ENCODE peak calls at places on chromosome 7, in four cellular contexts. K is mesenchymal stem cell, S is mesendoderm, F is neuronal stem cell. I is an unnamed sample.

GRCh38 chr7:104979167-104979841 is 34.7 kb upstream of the KMT2E start:
- DNase-seq in K (peak), S (peak), F (peak), I (peak)

GRCh38 chr7:105691692-105692564 is 110.6 kb upstream of the EFCAB10 start:
- DNase-seq in K (no peak), S (no peak), F (no peak), I (peak)

GRCh38 chr7:82740246-82740848 is 296.8 kb upstream of the CACNA2D1 start:
- DNase-seq in K (peak), S (peak), F (peak), I (peak)

GRCh38 chr7:33237034-33237433 is 107.7 kb downstream of the BBS9 start:
- DNase-seq in K (no peak), S (no peak), F (no peak), I (no peak)

GRCh38 chr7:5517057-5517456 is 93.4 kb upstream of the TNRC18 start:
- DNase-seq in K (no peak), S (no peak), F (no peak), I (no peak)

GRCh38 chr7:102872460-102872859 is 40.3 kb upstream of the LRRC17 start:
- DNase-seq in K (peak), S (no peak), F (no peak), I (no peak)

GRCh38 chr7:23343806-23344500 is 44.8 kb downstream of the MALSU1 start:
- DNase-seq in K (no peak), S (no peak), F (peak), I (no peak)

GRCh38 chr7:143892527-143893300 is 9.3 kb downstream of the TCAF1 start:
- DNase-seq in K (peak), S (peak), F (no peak), I (no peak)

GRCh38 chr7:25945608-25946007 is 206.4 kb upstream of the NFE2L3 start:
- DNase-seq in K (no peak), S (no peak), F (no peak), I (no peak)

GRCh38 chr7:79495544-79496272 is 42.2 kb upstream of the MAGI2 start:
- DNase-seq in K (peak), S (no peak), F (no peak), I (no peak)

GRCh38 chr7:36605261-36605660 is 119.0 kb downstream of the AOAH start:
- DNase-seq in K (no peak), S (peak), F (no peak), I (no peak)

GRCh38 chr7:100632951-100633717 is 8.2 kb downstream of the TFR2 start:
- DNase-seq in K (peak), S (peak), F (no peak), I (peak)

GRCh38 chr7:123329988-123330643 is 130.3 kb upstream of the SLC13A1 start:
- DNase-seq in K (no peak), S (peak), F (no peak), I (peak)

GRCh38 chr7:13628231-13629001 is 361.1 kb downstream of the ETV1 start:
- DNase-seq in K (peak), S (peak), F (no peak), I (no peak)

GRCh38 chr7:139035588-139036353 is at the start of gene ZC3HAV1L:
- DNase-seq in K (peak), S (peak), F (peak), I (peak)

GRCh38 chr7:68146970-68147369 is 1150.3 kb downstream of the TYW1 start:
- DNase-seq in K (no peak), S (no peak), F (no peak), I (no peak)

GRCh38 chr7:121544726-121545125 is 148.6 kb upstream of the FAM3C start:
- DNase-seq in K (peak), S (no peak), F (no peak), I (no peak)

GRCh38 chr7:37494940-37495339 is 46.3 kb upstream of the ELMO1 start:
- DNase-seq in K (peak), S (peak), F (no peak), I (no peak)

GRCh38 chr7:117755136-117755535 is 118.1 kb downstream of the CTTNBP2 start:
- DNase-seq in K (no peak), S (no peak), F (no peak), I (no peak)

GRCh38 chr7:98836811-98837631 is 32.8 kb downstream of the TMEM130 start:
- DNase-seq in K (no peak), S (peak), F (peak), I (peak)

GRCh38 chr7:80581472-80581871 is 57.0 kb upstream of the CD36 start:
- DNase-seq in K (no peak), S (no peak), F (no peak), I (no peak)

GRCh38 chr7:80826520-80827237 is 92.2 kb downstream of the SEMA3C start:
- DNase-seq in K (no peak), S (no peak), F (no peak), I (no peak)

GRCh38 chr7:100396421-100396982 is 23.2 kb downstream of the PILRA start:
- DNase-seq in K (no peak), S (no peak), F (no peak), I (no peak)

GRCh38 chr7:100894860-100895700 is 608 bp downstream of the ACHE start:
- DNase-seq in K (peak), S (peak), F (peak), I (peak)

GRCh38 chr7:102321351-102322201 is 34.7 kb downstream of the SPDYE6 start:
- DNase-seq in K (peak), S (peak), F (no peak), I (peak)

GRCh38 chr7:108448777-108449576 is 7.3 kb downstream of the NRCAM start:
- DNase-seq in K (no peak), S (no peak), F (peak), I (no peak)

DNA sequence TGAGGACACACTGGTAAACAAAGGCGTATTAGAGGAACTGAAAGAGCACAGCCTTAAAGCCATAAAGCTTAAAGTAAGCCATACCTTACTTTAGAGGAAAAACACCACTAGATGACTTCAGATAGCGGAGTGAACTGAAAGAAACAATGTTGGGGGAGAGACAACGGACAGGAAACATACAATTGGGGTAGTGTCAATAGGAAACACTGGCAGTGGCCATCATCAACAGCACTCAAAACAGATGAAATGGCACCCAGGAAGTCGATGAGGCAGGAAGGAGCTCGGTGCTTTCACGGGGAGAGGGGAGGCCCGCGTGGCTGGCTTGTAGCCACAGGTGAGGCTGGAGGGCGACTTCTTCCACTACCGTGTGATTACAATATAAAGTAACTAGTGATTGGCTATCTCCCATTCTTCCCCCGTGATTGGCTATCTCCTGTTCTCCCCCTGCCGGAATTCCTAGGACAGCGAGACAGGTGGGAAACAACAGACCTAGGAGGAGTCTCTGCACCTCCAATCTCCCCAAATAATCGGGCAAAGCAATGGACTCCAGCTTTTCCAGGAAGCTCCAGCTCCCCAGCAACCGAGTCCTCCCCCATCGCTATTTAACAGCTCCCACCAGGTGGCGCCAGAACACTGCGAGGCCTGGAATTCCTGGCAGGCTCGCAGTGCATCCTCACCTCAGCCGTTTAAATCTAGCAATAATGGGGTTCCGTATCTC is 2.4 kb upstream of the TAS2R38 start:
- DNase-seq in K (peak), S (peak), F (peak), I (peak)
- H3K23ac ChIP-seq in K (no peak), S (no peak), F (no peak), I (no peak)

DNA sequence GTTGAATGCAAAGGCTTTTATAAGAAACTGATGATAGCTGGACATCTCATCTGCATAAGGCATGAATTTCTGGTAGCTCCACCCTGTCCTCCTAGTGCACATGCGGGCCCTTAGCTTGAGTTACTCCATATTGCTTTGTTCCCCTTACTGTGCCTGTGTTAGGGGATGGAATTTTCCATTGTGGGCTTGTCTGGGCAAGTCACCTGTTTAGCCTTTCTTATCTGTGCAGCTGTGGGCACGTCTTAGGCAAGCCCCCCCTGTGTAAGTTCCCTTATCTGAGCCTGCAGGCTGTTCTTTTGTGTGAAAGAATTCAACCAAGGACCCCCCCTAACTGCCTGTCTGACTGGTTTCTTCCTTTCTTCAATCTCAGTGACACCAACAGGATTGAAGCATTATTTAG is 14.5 kb upstream of the CROT start:
- DNase-seq in K (no peak), S (peak), F (no peak), I (no peak)
- H2BK120ac ChIP-seq in K (no peak), S (peak), F (no peak), I (no peak)

DNA sequence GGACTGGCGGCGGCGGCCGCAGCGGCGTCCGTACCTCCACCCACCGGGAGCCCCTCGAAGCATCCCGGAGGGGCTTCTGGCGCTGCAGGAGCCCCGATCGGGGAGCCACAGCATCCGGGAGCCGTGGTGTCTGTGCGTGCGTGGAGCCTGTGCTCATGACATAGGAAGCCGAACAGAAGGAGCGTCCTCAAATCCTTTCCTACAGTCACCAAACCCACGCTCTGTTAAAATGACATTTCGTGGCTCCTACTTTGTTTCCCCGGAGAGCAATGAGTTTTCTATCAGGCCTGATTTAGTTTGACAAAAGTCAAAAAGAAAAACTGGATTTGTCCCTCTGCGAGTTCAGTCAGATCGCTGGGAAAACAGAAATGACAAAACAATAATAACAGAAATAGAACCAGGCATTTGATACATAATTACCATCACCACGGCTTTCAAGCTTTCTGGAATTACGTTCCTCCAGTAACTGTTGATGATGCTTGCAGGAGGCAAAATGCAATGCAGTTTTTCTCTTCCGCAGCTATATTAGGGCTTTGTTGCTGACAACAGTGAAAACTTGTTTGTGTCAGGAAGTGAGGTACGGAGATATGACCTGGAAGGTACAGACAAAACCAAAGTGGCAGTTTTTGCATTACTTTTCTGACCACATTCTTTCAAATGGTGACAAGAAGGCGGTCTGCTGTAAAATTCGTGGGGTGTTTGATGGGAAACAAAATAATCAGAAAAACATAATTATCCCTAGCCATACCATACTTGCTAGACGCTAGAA is 219.3 kb upstream of the MKLN1 start:
- DNase-seq in K (peak), S (peak), F (no peak), I (no peak)
- H3K23ac ChIP-seq in K (no peak), S (no peak), F (no peak), I (no peak)

GRCh38 chr7:150368884-150369739 is 490 bp downstream of the REPIN1 start:
- DNase-seq in K (peak), S (peak), F (peak), I (peak)

GRCh38 chr7:150368098-150368883 is at the start of gene REPIN1:
- DNase-seq in K (peak), S (peak), F (peak), I (peak)

GRCh38 chr7:150367187-150367510 is 1.5 kb upstream of the REPIN1 start:
- DNase-seq in K (no peak), S (no peak), F (no peak), I (no peak)

GRCh38 chr7:150365673-150366398 is 2.8 kb upstream of the REPIN1 start:
- DNase-seq in K (no peak), S (peak), F (no peak), I (no peak)

DNA sequence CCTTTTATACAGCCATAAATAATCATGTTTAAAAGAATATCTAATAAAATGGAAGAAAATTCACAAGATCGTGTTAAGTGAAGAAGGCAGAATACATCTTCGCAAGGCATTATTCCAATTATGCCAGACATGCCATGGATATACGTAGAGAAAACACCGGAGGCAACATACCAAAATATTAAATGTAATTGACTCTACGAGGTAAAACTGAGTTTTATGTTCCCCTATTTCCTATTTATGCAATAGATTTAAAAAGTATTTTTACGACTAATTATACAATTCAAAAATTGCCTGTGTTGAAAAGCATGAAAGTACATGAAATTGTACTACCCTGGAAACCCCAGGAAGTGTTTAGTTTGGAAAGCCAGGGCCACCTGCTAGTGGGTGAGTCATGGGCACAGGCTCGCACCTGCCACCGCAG is 935 bp upstream of the REPIN1 start:
- DNase-seq in K (peak), S (no peak), F (no peak), I (no peak)
- H2BK120ac ChIP-seq in K (peak), S (no peak), F (no peak), I (no peak)

DNA sequence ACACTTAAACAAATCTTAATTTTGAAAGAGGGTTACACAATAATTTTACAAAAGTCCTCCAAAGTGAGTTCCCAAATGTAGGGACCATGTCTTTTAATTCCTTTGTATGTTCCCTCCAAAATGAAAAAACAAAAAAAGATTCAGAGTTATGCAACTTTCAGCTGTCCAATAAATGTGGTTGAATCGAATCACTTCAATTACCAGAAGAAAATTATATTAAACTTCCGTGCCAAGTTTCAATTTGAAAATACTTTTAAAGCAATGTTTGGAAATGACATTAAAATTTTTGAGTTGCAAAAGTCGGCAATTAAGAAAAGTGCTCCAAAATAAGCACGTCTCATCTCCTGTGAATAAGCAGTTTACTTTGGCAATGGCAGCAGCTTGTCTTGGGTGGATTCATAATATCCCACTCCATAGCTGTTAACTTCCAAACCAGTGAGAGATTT is 60.3 kb upstream of the C1GALT1 start:
- DNase-seq in K (no peak), S (no peak), F (no peak), I (no peak)
- H3K23ac ChIP-seq in K (no peak), S (no peak), F (no peak), I (no peak)

GRCh38 chr7:146249272-146249671 is 132.7 kb downstream of the CNTNAP2 start:
- DNase-seq in K (no peak), S (peak), F (no peak), I (no peak)
- H2BK120ac ChIP-seq in K (no peak), S (no peak), F (no peak), I (no peak)

GRCh38 chr7:135938563-135938962 is 38.6 kb downstream of the MTPN start:
- DNase-seq in K (no peak), S (no peak), F (no peak), I (no peak)
- H3K23ac ChIP-seq in K (no peak), S (no peak), F (no peak), I (no peak)

I was measured in H9.